ENCODE peak calls at places on chromosomes 3 and 15, in nine cellular contexts. E is right atrium auricular region, I is breast epithelium, F is Peyer's patch, C is body of pancreas, W is psoas muscle, R is upper lobe of right lung, H is tibial artery, X is colonic mucosa. Q is an unnamed sample.

GRCh38 chr3:173826901-173827609 is 429.5 kb downstream of the NLGN1 start:
- DNase-seq in E (no peak), I (no peak), F (no peak), C (no peak), W (no peak), R (no peak), H (no peak), X (no peak), Q (no peak)

GRCh38 chr3:134991472-134992010 is 196.5 kb downstream of the EPHB1 start:
- DNase-seq in E (no peak), I (no peak), F (no peak), C (no peak), W (no peak), R (no peak), H (no peak), X (no peak), Q (no peak)

GRCh38 chr3:102124301-102125158 is 275.2 kb downstream of the NFKBIZ start:
- DNase-seq in E (no peak), I (no peak), F (no peak), C (no peak), W (no peak), R (no peak), H (no peak), X (no peak), Q (no peak)

GRCh38 chr15:85865070-85865684 is 70.5 kb upstream of the KLHL25 start:
- DNase-seq in E (peak), I (no peak), F (no peak), C (peak), W (no peak), R (no peak), H (no peak), X (no peak), Q (no peak)

GRCh38 chr15:26771168-26771916 is 1.5 kb downstream of the GABRB3 start:
- DNase-seq in E (no peak), I (no peak), F (no peak), C (peak), W (no peak), R (peak), H (no peak), X (no peak), Q (no peak)

GRCh38 chr3:134057006-134057832 is 27.5 kb upstream of the SLCO2A1 start:
- DNase-seq in E (no peak), I (no peak), F (no peak), C (no peak), W (no peak), R (peak), H (no peak), X (no peak), Q (no peak)

GRCh38 chr3:48505146-48505545 is 1.2 kb upstream of the SHISA5 start:
- DNase-seq in E (no peak), I (no peak), F (no peak), C (no peak), W (no peak), R (no peak), H (no peak), X (no peak), Q (no peak)

GRCh38 chr15:52636459-52636858 is 42.7 kb downstream of the ATOSA start:
- DNase-seq in E (no peak), I (no peak), F (no peak), C (no peak), W (no peak), R (no peak), H (no peak), X (no peak), Q (no peak)

GRCh38 chr3:60886518-60886917 is 364.7 kb downstream of the FHIT start:
- DNase-seq in E (no peak), I (no peak), F (no peak), C (no peak), W (no peak), R (no peak), H (no peak), X (no peak), Q (no peak)

GRCh38 chr3:126836220-126836860 is 132.3 kb downstream of the CHCHD6 start:
- DNase-seq in E (peak), I (no peak), F (no peak), C (no peak), W (no peak), R (no peak), H (no peak), X (no peak), Q (no peak)

GRCh38 chr3:141402476-141403171 is 34.3 kb downstream of the ZBTB38 start:
- DNase-seq in E (peak), I (peak), F (peak), C (peak), W (peak), R (peak), H (peak), X (peak), Q (peak)

GRCh38 chr15:71853543-71853942 is 43.2 kb downstream of the NR2E3 start:
- DNase-seq in E (no peak), I (no peak), F (no peak), C (no peak), W (no peak), R (no peak), H (no peak), X (no peak), Q (no peak)

GRCh38 chr3:14989943-14990753 is 42.8 kb downstream of the NR2C2 start:
- DNase-seq in E (no peak), I (no peak), F (no peak), C (no peak), W (no peak), R (no peak), H (no peak), X (no peak), Q (no peak)

GRCh38 chr3:42264399-42265058 is 1.5 kb downstream of the CCK start:
- DNase-seq in E (no peak), I (peak), F (no peak), C (peak), W (peak), R (peak), H (peak), X (peak), Q (peak)

GRCh38 chr3:28850186-28850585 is 430.7 kb upstream of the RBMS3 start:
- DNase-seq in E (no peak), I (peak), F (no peak), C (no peak), W (no peak), R (no peak), H (no peak), X (no peak), Q (no peak)

GRCh38 chr3:27360113-27361078 is 8.8 kb downstream of the NEK10 start:
- DNase-seq in E (no peak), I (no peak), F (peak), C (peak), W (no peak), R (no peak), H (no peak), X (peak), Q (no peak)

GRCh38 chr3:52339612-52340011 is 23.5 kb downstream of the DNAH1 start:
- DNase-seq in E (no peak), I (no peak), F (peak), C (peak), W (peak), R (no peak), H (no peak), X (peak), Q (peak)

GRCh38 chr3:128001576-128001975 is 50.7 kb upstream of the SEC61A1 start:
- DNase-seq in E (no peak), I (no peak), F (no peak), C (no peak), W (no peak), R (no peak), H (no peak), X (no peak), Q (no peak)

GRCh38 chr3:124671123-124671522 is 59.1 kb upstream of the UMPS start:
- DNase-seq in E (no peak), I (no peak), F (no peak), C (no peak), W (no peak), R (no peak), H (no peak), X (no peak), Q (no peak)

GRCh38 chr3:94082412-94082937 is 19.6 kb downstream of the NSUN3 start:
- DNase-seq in E (no peak), I (no peak), F (no peak), C (no peak), W (no peak), R (no peak), H (no peak), X (no peak), Q (no peak)

GRCh38 chr3:55588120-55588765 is 101.1 kb upstream of the WNT5A start:
- DNase-seq in E (no peak), I (no peak), F (no peak), C (no peak), W (no peak), R (no peak), H (no peak), X (no peak), Q (no peak)

GRCh38 chr15:95559875-95560394 is 770.6 kb upstream of the NR2F2 start:
- DNase-seq in E (peak), I (no peak), F (no peak), C (no peak), W (no peak), R (no peak), H (peak), X (no peak), Q (no peak)

GRCh38 chr3:82643948-82644347 is 882.5 kb upstream of the GBE1 start:
- DNase-seq in E (no peak), I (no peak), F (no peak), C (peak), W (no peak), R (no peak), H (no peak), X (no peak), Q (no peak)

GRCh38 chr3:75906555-75907112 is 121.3 kb upstream of the ZNF717 start:
- DNase-seq in E (no peak), I (no peak), F (no peak), C (peak), W (peak), R (peak), H (peak), X (no peak), Q (peak)

GRCh38 chr15:90664650-90665287 is 52.4 kb upstream of the BLM start:
- DNase-seq in E (no peak), I (no peak), F (peak), C (peak), W (peak), R (peak), H (peak), X (peak), Q (no peak)

GRCh38 chr3:29140706-29141105 is 140.2 kb upstream of the RBMS3 start:
- DNase-seq in E (no peak), I (no peak), F (no peak), C (no peak), W (no peak), R (no peak), H (no peak), X (no peak), Q (no peak)

GRCh38 chr3:143298380-143298779 is 178.8 kb downstream of the CHST2 start:
- DNase-seq in E (no peak), I (no peak), F (no peak), C (no peak), W (no peak), R (no peak), H (no peak), X (no peak), Q (no peak)

GRCh38 chr3:39981547-39982184 is 172.3 kb downstream of the MYRIP start:
- DNase-seq in E (no peak), I (no peak), F (no peak), C (no peak), W (no peak), R (no peak), H (no peak), X (no peak), Q (no peak)

GRCh38 chr3:126911162-126912026 is 71.5 kb upstream of the PLXNA1 start:
- DNase-seq in E (peak), I (peak), F (peak), C (peak), W (peak), R (no peak), H (peak), X (peak), Q (no peak)

GRCh38 chr15:73897441-73898261 is 24.3 kb downstream of the TBC1D21 start:
- DNase-seq in E (no peak), I (no peak), F (no peak), C (peak), W (peak), R (peak), H (peak), X (peak), Q (no peak)

GRCh38 chr3:128847631-128848370 is 31.6 kb upstream of the ACAD9 start:
- DNase-seq in E (no peak), I (no peak), F (no peak), C (no peak), W (no peak), R (no peak), H (no peak), X (no peak), Q (no peak)

GRCh38 chr3:183180105-183180763 is 17.7 kb upstream of the LAMP3 start:
- DNase-seq in E (peak), I (no peak), F (no peak), C (no peak), W (no peak), R (no peak), H (no peak), X (no peak), Q (no peak)

GRCh38 chr15:85999658-86000057 is 80.0 kb upstream of the AGBL1 start:
- DNase-seq in E (no peak), I (no peak), F (no peak), C (no peak), W (no peak), R (no peak), H (no peak), X (no peak), Q (no peak)

GRCh38 chr3:167851749-167852148 is 116.2 kb downstream of the SERPINI1 start:
- DNase-seq in E (no peak), I (no peak), F (no peak), C (no peak), W (no peak), R (no peak), H (no peak), X (no peak), Q (no peak)

GRCh38 chr3:69197922-69198540 is 75.6 kb upstream of the LMOD3 start:
- DNase-seq in E (no peak), I (no peak), F (peak), C (no peak), W (no peak), R (no peak), H (no peak), X (no peak), Q (no peak)

GRCh38 chr15:59995568-59996349 is 8.4 kb upstream of the FOXB1 start:
- DNase-seq in E (no peak), I (no peak), F (no peak), C (no peak), W (no peak), R (no peak), H (no peak), X (no peak), Q (no peak)

GRCh38 chr3:194711913-194712312 is 26.2 kb downstream of the FAM43A start:
- DNase-seq in E (no peak), I (peak), F (no peak), C (peak), W (peak), R (no peak), H (no peak), X (no peak), Q (no peak)

GRCh38 chr15:77376770-77377169 is 43.1 kb downstream of the PEAK1 start:
- DNase-seq in E (no peak), I (no peak), F (no peak), C (no peak), W (no peak), R (no peak), H (no peak), X (no peak), Q (no peak)
- H3K27ac ChIP-seq in E (no peak), I (no peak), F (no peak), C (no peak), W (no peak), R (no peak), H (no peak), X (no peak), Q (no peak)

GRCh38 chr15:84750583-84751092 is 2.2 kb downstream of the ZNF592 start:
- DNase-seq in E (no peak), I (no peak), F (peak), C (no peak), W (no peak), R (no peak), H (no peak), X (no peak), Q (no peak)
- H3K4me3 ChIP-seq in E (no peak), I (peak), F (peak), C (no peak), W (peak), R (peak), H (peak), X (peak), Q (peak)

GRCh38 chr3:122578110-122578740 is 775 bp downstream of the PARP15 start:
- DNase-seq in E (no peak), I (no peak), F (no peak), C (no peak), W (no peak), R (no peak), H (no peak), X (no peak), Q (no peak)

GRCh38 chr3:122576174-122576940 is 1.1 kb upstream of the PARP15 start:
- DNase-seq in E (no peak), I (no peak), F (peak), C (no peak), W (no peak), R (no peak), H (no peak), X (no peak), Q (no peak)

GRCh38 chr3:122581622-122582021 is 4.2 kb downstream of the PARP15 start:
- DNase-seq in E (no peak), I (no peak), F (no peak), C (no peak), W (no peak), R (no peak), H (no peak), X (no peak), Q (no peak)

GRCh38 chr3:122572940-122573412 is 4.5 kb upstream of the PARP15 start:
- DNase-seq in E (no peak), I (no peak), F (peak), C (peak), W (no peak), R (no peak), H (no peak), X (no peak), Q (no peak)

DNA sequence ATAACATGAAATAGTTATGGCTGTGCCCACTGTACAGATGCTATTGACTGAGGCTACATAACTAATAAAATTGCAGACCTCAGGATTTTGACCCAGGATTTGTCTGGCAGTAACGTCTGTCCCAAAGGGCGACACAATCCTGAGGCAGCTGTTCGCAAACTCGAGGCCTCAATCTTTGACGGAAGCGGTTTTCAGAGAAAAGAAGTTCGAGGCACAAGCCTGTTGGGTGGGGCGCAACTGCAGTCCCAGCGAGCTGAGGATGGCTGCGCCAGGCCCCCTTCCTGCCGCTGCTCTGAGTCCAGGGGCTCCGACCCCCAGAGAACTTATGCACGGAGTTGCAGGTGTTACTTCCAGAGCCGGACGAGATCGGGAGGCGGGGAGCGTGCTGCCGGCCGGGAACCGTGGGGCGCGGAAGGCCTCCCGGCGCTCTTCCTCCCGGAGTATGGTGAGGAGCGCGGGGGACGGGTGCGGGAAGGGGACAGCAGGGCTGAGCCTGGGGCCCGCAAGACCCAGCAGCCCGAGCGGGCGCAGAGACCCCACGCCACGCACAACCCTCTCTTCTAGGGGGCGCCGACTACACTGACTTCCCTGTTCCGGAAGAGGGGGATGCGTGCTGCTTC is at the start of gene PARP15:
- DNase-seq in E (no peak), I (no peak), F (peak), C (no peak), W (peak), R (peak), H (no peak), X (peak), Q (no peak)
- TF ChIP-seq CTCF in E (no peak), I (no peak), F (no peak), C (no peak), W (no peak), R (no peak), H (no peak), X (no peak), Q (no peak)

GRCh38 chr15:41416162-41416741 is 643 bp upstream of the RTF1 start:
- DNase-seq in E (no peak), I (no peak), F (no peak), C (no peak), W (no peak), R (no peak), H (no peak), X (no peak), Q (no peak)

GRCh38 chr15:41411441-41411840 is 5.5 kb upstream of the RTF1 start:
- DNase-seq in E (no peak), I (no peak), F (no peak), C (no peak), W (no peak), R (no peak), H (no peak), X (no peak), Q (no peak)

GRCh38 chr15:41417812-41418211 is 917 bp downstream of the RTF1 start:
- DNase-seq in E (no peak), I (no peak), F (no peak), C (no peak), W (no peak), R (no peak), H (no peak), X (no peak), Q (no peak)

GRCh38 chr15:41416742-41417417 is at the start of gene RTF1:
- DNase-seq in E (peak), I (peak), F (peak), C (peak), W (peak), R (peak), H (peak), X (peak), Q (peak)

DNA sequence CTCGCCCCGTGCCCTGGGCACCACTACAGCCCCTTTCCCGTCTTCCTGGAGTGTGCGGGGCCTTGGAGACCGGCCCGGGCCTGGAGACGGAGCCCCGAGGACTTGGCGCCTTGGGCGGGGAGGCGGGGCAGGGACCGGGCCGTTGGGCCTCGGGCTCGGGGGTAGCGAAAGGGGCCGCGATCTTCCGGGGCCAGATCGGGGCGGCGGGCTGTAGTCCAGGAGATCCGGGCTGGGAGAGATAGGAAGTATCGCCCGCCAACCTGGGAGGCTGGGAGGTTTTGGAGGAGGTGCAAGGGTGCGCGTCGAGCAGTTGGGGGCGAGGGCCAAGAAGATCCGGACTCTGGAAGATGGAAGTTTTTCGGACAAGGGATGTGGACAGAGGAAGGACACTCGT is 520 bp downstream of the RTF1 start:
- DNase-seq in E (no peak), I (no peak), F (no peak), C (peak), W (peak), R (no peak), H (no peak), X (peak), Q (no peak)
- H3K27ac ChIP-seq in E (peak), I (peak), F (peak), C (peak), W (peak), R (peak), H (peak), X (peak), Q (no peak)